ENCODE peak calls at places on chromosomes 2 and 18, in ten cellular contexts. One of them, this sample, is unnamed.

GRCh38 chr2:55421326-55421725 is 1.7 kb upstream of the CCDC88A start:
- DNase-seq in fibroblast of the aortic adventitia: no peak
- DNase-seq in GM23248: no peak
- DNase-seq in OCI-LY7: no peak
- DNase-seq in fibroblast of mammary gland: no peak
- DNase-seq in BE2C: no peak
- DNase-seq in lower leg skin: no peak
- DNase-seq in endodermal cell: no peak
- DNase-seq in SK-N-SH: no peak
- DNase-seq in H7: no peak
- DNase-seq in this sample: no peak

GRCh38 chr18:50989711-50990110 is 21.9 kb downstream of the ELAC1 start:
- DNase-seq in fibroblast of the aortic adventitia: no peak
- DNase-seq in GM23248: no peak
- DNase-seq in OCI-LY7: no peak
- DNase-seq in fibroblast of mammary gland: no peak
- DNase-seq in BE2C: no peak
- DNase-seq in lower leg skin: no peak
- DNase-seq in endodermal cell: no peak
- DNase-seq in SK-N-SH: no peak
- DNase-seq in H7: no peak
- DNase-seq in this sample: no peak

GRCh38 chr2:190468814-190469569 is 60.8 kb downstream of the MFSD6 start:
- DNase-seq in fibroblast of the aortic adventitia: peak
- DNase-seq in GM23248: peak
- DNase-seq in OCI-LY7: peak
- DNase-seq in fibroblast of mammary gland: peak
- DNase-seq in BE2C: peak
- DNase-seq in lower leg skin: peak
- DNase-seq in endodermal cell: no peak
- DNase-seq in SK-N-SH: peak
- DNase-seq in H7: no peak
- DNase-seq in this sample: peak

GRCh38 chr2:149365826-149366583 is 35.6 kb downstream of the LYPD6 start:
- DNase-seq in fibroblast of the aortic adventitia: no peak
- DNase-seq in GM23248: peak
- DNase-seq in OCI-LY7: no peak
- DNase-seq in fibroblast of mammary gland: peak
- DNase-seq in BE2C: no peak
- DNase-seq in lower leg skin: no peak
- DNase-seq in endodermal cell: no peak
- DNase-seq in SK-N-SH: peak
- DNase-seq in H7: no peak
- DNase-seq in this sample: peak

GRCh38 chr2:148930046-148930775 is 55.2 kb downstream of the KIF5C start:
- DNase-seq in fibroblast of the aortic adventitia: peak
- DNase-seq in GM23248: peak
- DNase-seq in OCI-LY7: no peak
- DNase-seq in fibroblast of mammary gland: peak
- DNase-seq in BE2C: no peak
- DNase-seq in lower leg skin: no peak
- DNase-seq in endodermal cell: no peak
- DNase-seq in SK-N-SH: no peak
- DNase-seq in H7: no peak
- DNase-seq in this sample: no peak

GRCh38 chr18:75305984-75306383 is 95.4 kb downstream of the TSHZ1 start:
- DNase-seq in fibroblast of the aortic adventitia: no peak
- DNase-seq in GM23248: no peak
- DNase-seq in OCI-LY7: no peak
- DNase-seq in fibroblast of mammary gland: no peak
- DNase-seq in BE2C: no peak
- DNase-seq in lower leg skin: no peak
- DNase-seq in endodermal cell: no peak
- DNase-seq in SK-N-SH: no peak
- DNase-seq in H7: no peak
- DNase-seq in this sample: no peak

GRCh38 chr2:227862741-227863588 is 8.5 kb upstream of the DAW1 start:
- DNase-seq in fibroblast of the aortic adventitia: peak
- DNase-seq in GM23248: peak
- DNase-seq in OCI-LY7: no peak
- DNase-seq in fibroblast of mammary gland: peak
- DNase-seq in BE2C: no peak
- DNase-seq in lower leg skin: no peak
- DNase-seq in endodermal cell: peak
- DNase-seq in SK-N-SH: no peak
- DNase-seq in H7: peak
- DNase-seq in this sample: no peak

GRCh38 chr2:168639501-168639900 is 162.9 kb upstream of the NOSTRIN start:
- DNase-seq in fibroblast of the aortic adventitia: peak
- DNase-seq in GM23248: peak
- DNase-seq in OCI-LY7: no peak
- DNase-seq in fibroblast of mammary gland: peak
- DNase-seq in BE2C: peak
- DNase-seq in lower leg skin: no peak
- DNase-seq in endodermal cell: peak
- DNase-seq in SK-N-SH: no peak
- DNase-seq in H7: no peak
- DNase-seq in this sample: peak

GRCh38 chr2:133418021-133418420 is 150.2 kb downstream of the NCKAP5 start:
- DNase-seq in fibroblast of the aortic adventitia: no peak
- DNase-seq in GM23248: no peak
- DNase-seq in OCI-LY7: no peak
- DNase-seq in fibroblast of mammary gland: no peak
- DNase-seq in BE2C: no peak
- DNase-seq in lower leg skin: no peak
- DNase-seq in endodermal cell: no peak
- DNase-seq in SK-N-SH: no peak
- DNase-seq in H7: no peak
- DNase-seq in this sample: no peak
- H3K4me3 ChIP-seq in fibroblast of the aortic adventitia: no peak
- H3K4me3 ChIP-seq in GM23248: no peak
- H3K4me3 ChIP-seq in OCI-LY7: no peak
- H3K4me3 ChIP-seq in fibroblast of mammary gland: no peak
- H3K4me3 ChIP-seq in BE2C: no peak
- H3K4me3 ChIP-seq in lower leg skin: no peak
- H3K4me3 ChIP-seq in endodermal cell: no peak
- H3K4me3 ChIP-seq in SK-N-SH: no peak
- H3K4me3 ChIP-seq in H7: no peak
- H3K4me3 ChIP-seq in this sample: no peak

GRCh38 chr2:181679544-181679979 is 755 bp downstream of the NEUROD1 start:
- DNase-seq in fibroblast of the aortic adventitia: no peak
- DNase-seq in GM23248: no peak
- DNase-seq in OCI-LY7: no peak
- DNase-seq in fibroblast of mammary gland: no peak
- DNase-seq in BE2C: no peak
- DNase-seq in lower leg skin: no peak
- DNase-seq in endodermal cell: peak
- DNase-seq in SK-N-SH: no peak
- DNase-seq in H7: peak
- DNase-seq in this sample: no peak
- H3K4me3 ChIP-seq in fibroblast of the aortic adventitia: no peak
- H3K4me3 ChIP-seq in GM23248: no peak
- H3K4me3 ChIP-seq in OCI-LY7: no peak
- H3K4me3 ChIP-seq in fibroblast of mammary gland: no peak
- H3K4me3 ChIP-seq in BE2C: no peak
- H3K4me3 ChIP-seq in lower leg skin: no peak
- H3K4me3 ChIP-seq in endodermal cell: no peak
- H3K4me3 ChIP-seq in SK-N-SH: no peak
- H3K4me3 ChIP-seq in H7: no peak
- H3K4me3 ChIP-seq in this sample: no peak

DNA sequence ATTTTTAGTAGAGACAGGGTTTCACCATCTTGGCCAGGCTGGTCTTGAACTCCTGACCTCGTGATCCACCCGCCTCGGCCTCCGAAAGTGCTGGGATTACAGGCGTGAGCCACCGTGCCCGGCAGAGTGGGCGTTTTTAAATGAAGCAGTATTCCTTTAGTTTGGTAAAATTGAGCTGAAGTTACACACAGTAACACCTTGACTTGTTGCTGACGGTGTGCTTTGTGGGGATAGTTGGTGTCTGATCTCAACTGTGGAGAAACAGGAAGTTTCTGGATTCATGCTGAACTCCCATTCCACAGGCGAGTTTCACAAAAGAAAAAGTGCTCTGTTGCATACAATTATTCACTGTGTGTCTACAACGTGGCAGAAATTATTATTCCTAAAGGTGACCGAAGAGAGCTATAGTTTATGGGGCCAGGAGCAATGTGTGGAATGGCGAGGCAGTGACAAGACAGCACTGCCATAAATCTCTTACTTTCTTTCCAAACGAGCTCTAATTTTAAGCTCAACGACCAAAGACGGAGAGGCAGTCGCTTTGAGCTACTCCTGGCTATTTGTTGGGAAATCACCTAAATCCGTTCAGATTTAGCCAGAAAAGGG is 480 bp upstream of the CABYR start:
- DNase-seq in fibroblast of the aortic adventitia: no peak
- DNase-seq in GM23248: no peak
- DNase-seq in OCI-LY7: no peak
- DNase-seq in fibroblast of mammary gland: peak
- DNase-seq in BE2C: no peak
- DNase-seq in lower leg skin: no peak
- DNase-seq in endodermal cell: no peak
- DNase-seq in SK-N-SH: no peak
- DNase-seq in H7: no peak
- DNase-seq in this sample: no peak
- H3K4me3 ChIP-seq in fibroblast of the aortic adventitia: peak
- H3K4me3 ChIP-seq in GM23248: peak
- H3K4me3 ChIP-seq in OCI-LY7: peak
- H3K4me3 ChIP-seq in fibroblast of mammary gland: peak
- H3K4me3 ChIP-seq in BE2C: peak
- H3K4me3 ChIP-seq in lower leg skin: peak
- H3K4me3 ChIP-seq in endodermal cell: peak
- H3K4me3 ChIP-seq in SK-N-SH: peak
- H3K4me3 ChIP-seq in H7: peak
- H3K4me3 ChIP-seq in this sample: peak

GRCh38 chr2:203238329-203238710 is 498 bp upstream of the CYP20A1 start:
- DNase-seq in fibroblast of the aortic adventitia: no peak
- DNase-seq in GM23248: no peak
- DNase-seq in OCI-LY7: peak
- DNase-seq in fibroblast of mammary gland: no peak
- DNase-seq in BE2C: no peak
- DNase-seq in lower leg skin: no peak
- DNase-seq in endodermal cell: no peak
- DNase-seq in SK-N-SH: no peak
- DNase-seq in H7: no peak
- DNase-seq in this sample: no peak
- H3K4me3 ChIP-seq in fibroblast of the aortic adventitia: peak
- H3K4me3 ChIP-seq in GM23248: peak
- H3K4me3 ChIP-seq in OCI-LY7: peak
- H3K4me3 ChIP-seq in fibroblast of mammary gland: peak
- H3K4me3 ChIP-seq in BE2C: peak
- H3K4me3 ChIP-seq in lower leg skin: peak
- H3K4me3 ChIP-seq in endodermal cell: peak
- H3K4me3 ChIP-seq in SK-N-SH: peak
- H3K4me3 ChIP-seq in H7: peak
- H3K4me3 ChIP-seq in this sample: peak

GRCh38 chr2:76469066-76469465 is 758.4 kb upstream of the GCFC2 start:
- DNase-seq in fibroblast of the aortic adventitia: no peak
- DNase-seq in GM23248: no peak
- DNase-seq in OCI-LY7: no peak
- DNase-seq in fibroblast of mammary gland: no peak
- DNase-seq in BE2C: no peak
- DNase-seq in lower leg skin: no peak
- DNase-seq in endodermal cell: no peak
- DNase-seq in SK-N-SH: no peak
- DNase-seq in H7: no peak
- DNase-seq in this sample: no peak
- H3K4me3 ChIP-seq in fibroblast of the aortic adventitia: no peak
- H3K4me3 ChIP-seq in GM23248: no peak
- H3K4me3 ChIP-seq in OCI-LY7: no peak
- H3K4me3 ChIP-seq in fibroblast of mammary gland: no peak
- H3K4me3 ChIP-seq in BE2C: no peak
- H3K4me3 ChIP-seq in lower leg skin: no peak
- H3K4me3 ChIP-seq in endodermal cell: no peak
- H3K4me3 ChIP-seq in SK-N-SH: no peak
- H3K4me3 ChIP-seq in H7: no peak
- H3K4me3 ChIP-seq in this sample: no peak

GRCh38 chr18:48929951-48930713 is 20.6 kb downstream of the SMAD7 start:
- DNase-seq in fibroblast of the aortic adventitia: peak
- DNase-seq in GM23248: peak
- DNase-seq in OCI-LY7: no peak
- DNase-seq in fibroblast of mammary gland: peak
- DNase-seq in BE2C: peak
- DNase-seq in lower leg skin: no peak
- DNase-seq in endodermal cell: no peak
- DNase-seq in SK-N-SH: peak
- DNase-seq in H7: peak
- DNase-seq in this sample: peak

GRCh38 chr18:48930926-48931325 is 19.8 kb downstream of the SMAD7 start:
- DNase-seq in fibroblast of the aortic adventitia: no peak
- DNase-seq in GM23248: peak
- DNase-seq in OCI-LY7: no peak
- DNase-seq in fibroblast of mammary gland: no peak
- DNase-seq in BE2C: no peak
- DNase-seq in lower leg skin: no peak
- DNase-seq in endodermal cell: no peak
- DNase-seq in SK-N-SH: no peak
- DNase-seq in H7: no peak
- DNase-seq in this sample: no peak

GRCh38 chr18:48928787-48929186 is 22.0 kb downstream of the SMAD7 start:
- DNase-seq in fibroblast of the aortic adventitia: peak
- DNase-seq in GM23248: peak
- DNase-seq in OCI-LY7: peak
- DNase-seq in fibroblast of mammary gland: no peak
- DNase-seq in BE2C: peak
- DNase-seq in lower leg skin: no peak
- DNase-seq in endodermal cell: no peak
- DNase-seq in SK-N-SH: peak
- DNase-seq in H7: peak
- DNase-seq in this sample: peak

GRCh38 chr18:48927286-48928080 is 23.3 kb downstream of the SMAD7 start:
- DNase-seq in fibroblast of the aortic adventitia: no peak
- DNase-seq in GM23248: peak
- DNase-seq in OCI-LY7: no peak
- DNase-seq in fibroblast of mammary gland: no peak
- DNase-seq in BE2C: no peak
- DNase-seq in lower leg skin: no peak
- DNase-seq in endodermal cell: no peak
- DNase-seq in SK-N-SH: no peak
- DNase-seq in H7: no peak
- DNase-seq in this sample: no peak

DNA sequence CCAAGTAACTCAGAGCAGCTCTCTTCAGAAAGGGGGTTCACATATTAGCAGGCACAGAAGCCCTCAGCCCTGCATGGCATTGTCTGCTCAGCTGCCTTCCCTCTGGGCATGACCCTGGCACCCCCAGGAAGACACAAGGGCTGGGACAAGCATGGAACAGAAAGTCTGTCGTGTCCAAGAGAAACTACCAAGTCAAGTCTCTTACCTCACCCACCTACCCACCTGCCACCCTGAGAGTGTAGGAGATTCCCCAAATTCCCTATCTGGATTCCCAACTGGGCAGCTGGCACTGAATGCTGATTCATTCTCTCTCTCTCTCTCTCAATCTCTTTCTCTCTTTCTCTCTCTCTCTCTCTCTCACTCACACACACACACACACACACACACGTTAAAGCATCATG is 21.6 kb downstream of the SMAD7 start:
- DNase-seq in fibroblast of the aortic adventitia: no peak
- DNase-seq in GM23248: peak
- DNase-seq in OCI-LY7: no peak
- DNase-seq in fibroblast of mammary gland: peak
- DNase-seq in BE2C: no peak
- DNase-seq in lower leg skin: no peak
- DNase-seq in endodermal cell: no peak
- DNase-seq in SK-N-SH: no peak
- DNase-seq in H7: peak
- DNase-seq in this sample: no peak
- H3K4me3 ChIP-seq in fibroblast of the aortic adventitia: peak
- H3K4me3 ChIP-seq in GM23248: peak
- H3K4me3 ChIP-seq in OCI-LY7: peak
- H3K4me3 ChIP-seq in fibroblast of mammary gland: no peak
- H3K4me3 ChIP-seq in BE2C: no peak
- H3K4me3 ChIP-seq in lower leg skin: no peak
- H3K4me3 ChIP-seq in endodermal cell: no peak
- H3K4me3 ChIP-seq in SK-N-SH: peak
- H3K4me3 ChIP-seq in H7: no peak
- H3K4me3 ChIP-seq in this sample: no peak

This sample was measured in stomach.